ENCODE peak calls at places on chromosomes 1 and 21, in four cellular contexts. One of them, this sample, is unnamed.
A peak's percentile ranks its signal among the peaks of the same experiment; 100 is the strongest.

GRCh38 chr1:218383681-218384080 is 38.5 kb downstream of the TGFB2 start:
- DNase-seq in dorsolateral prefrontal cortex: no peak
- DNase-seq in breast epithelium: no peak
- DNase-seq in cardiac muscle cell: peak; percentile 84
- DNase-seq in this sample: no peak

GRCh38 chr1:36323636-36324321 is at the start of gene EVA1B:
- DNase-seq in dorsolateral prefrontal cortex: no peak
- DNase-seq in cardiac muscle cell: peak; percentile 93
- DNase-seq in breast epithelium: peak; percentile 65
- DNase-seq in this sample: peak; percentile 65

GRCh38 chr1:18556364-18556763 is 74.3 kb upstream of the PAX7 start:
- DNase-seq in dorsolateral prefrontal cortex: no peak
- DNase-seq in breast epithelium: no peak
- DNase-seq in cardiac muscle cell: peak; percentile 37
- DNase-seq in this sample: no peak

GRCh38 chr1:19735419-19736127 is 64.1 kb downstream of the TMCO4 start:
- DNase-seq in cardiac muscle cell: peak; percentile 92
- DNase-seq in breast epithelium: no peak
- DNase-seq in dorsolateral prefrontal cortex: peak; percentile 48
- DNase-seq in this sample: no peak

GRCh38 chr21:45228171-45228641 is 59.5 kb downstream of the POFUT2 start:
- DNase-seq in cardiac muscle cell: peak; percentile 94
- DNase-seq in breast epithelium: peak; percentile 49
- DNase-seq in dorsolateral prefrontal cortex: peak; percentile 60
- DNase-seq in this sample: no peak

GRCh38 chr1:209746469-209747269 is 9.2 kb upstream of the TRAF3IP3 start:
- DNase-seq in dorsolateral prefrontal cortex: no peak
- DNase-seq in cardiac muscle cell: peak; percentile 9
- DNase-seq in breast epithelium: no peak
- DNase-seq in this sample: no peak

GRCh38 chr1:5601516-5601915 is 390.7 kb downstream of the NPHP4 start:
- DNase-seq in cardiac muscle cell: no peak
- DNase-seq in dorsolateral prefrontal cortex: no peak
- DNase-seq in breast epithelium: no peak
- DNase-seq in this sample: no peak

GRCh38 chr1:156220226-156220625 is 7.4 kb downstream of the PMF1 start:
- DNase-seq in cardiac muscle cell: no peak
- DNase-seq in breast epithelium: no peak
- DNase-seq in dorsolateral prefrontal cortex: no peak
- DNase-seq in this sample: no peak

GRCh38 chr1:230167419-230167852 is 100.4 kb downstream of the GALNT2 start:
- DNase-seq in cardiac muscle cell: peak; percentile 64
- DNase-seq in breast epithelium: no peak
- DNase-seq in dorsolateral prefrontal cortex: no peak
- DNase-seq in this sample: peak; percentile 73

GRCh38 chr1:196393742-196394141 is 214.5 kb downstream of the KCNT2 start:
- DNase-seq in breast epithelium: no peak
- DNase-seq in cardiac muscle cell: peak; percentile 79
- DNase-seq in dorsolateral prefrontal cortex: peak; percentile 4
- DNase-seq in this sample: no peak

GRCh38 chr1:233867028-233867427 is 37.4 kb upstream of the SLC35F3 start:
- DNase-seq in breast epithelium: no peak
- DNase-seq in cardiac muscle cell: no peak
- DNase-seq in dorsolateral prefrontal cortex: no peak
- DNase-seq in this sample: no peak

GRCh38 chr1:211829343-211830054 is 1.1 kb downstream of the LPGAT1 start:
- DNase-seq in breast epithelium: no peak
- DNase-seq in dorsolateral prefrontal cortex: peak; percentile 21
- DNase-seq in cardiac muscle cell: peak; percentile 17
- DNase-seq in this sample: peak; percentile 68

GRCh38 chr1:156257711-156258110 is 9.9 kb upstream of the PAQR6 start:
- DNase-seq in breast epithelium: no peak
- DNase-seq in cardiac muscle cell: no peak
- DNase-seq in dorsolateral prefrontal cortex: no peak
- DNase-seq in this sample: no peak

GRCh38 chr1:6016191-6016865 is 24.1 kb upstream of the NPHP4 start:
- DNase-seq in breast epithelium: no peak
- DNase-seq in dorsolateral prefrontal cortex: no peak
- DNase-seq in cardiac muscle cell: peak; percentile 47
- DNase-seq in this sample: no peak

GRCh38 chr1:175307160-175307559 is 114.6 kb upstream of the KIAA0040 start:
- DNase-seq in cardiac muscle cell: no peak
- DNase-seq in breast epithelium: no peak
- DNase-seq in dorsolateral prefrontal cortex: no peak
- DNase-seq in this sample: no peak

GRCh38 chr1:55107989-55108388 is 68.6 kb downstream of the PCSK9 start:
- DNase-seq in breast epithelium: no peak
- DNase-seq in dorsolateral prefrontal cortex: no peak
- DNase-seq in cardiac muscle cell: no peak
- DNase-seq in this sample: no peak

GRCh38 chr1:237503292-237503691 is 387.4 kb downstream of the ZP4 start:
- DNase-seq in dorsolateral prefrontal cortex: no peak
- DNase-seq in breast epithelium: no peak
- DNase-seq in cardiac muscle cell: no peak
- DNase-seq in this sample: no peak

GRCh38 chr1:174158767-174159252 is 510 bp upstream of the RABGAP1L start:
- DNase-seq in cardiac muscle cell: no peak
- DNase-seq in dorsolateral prefrontal cortex: no peak
- DNase-seq in breast epithelium: no peak
- DNase-seq in this sample: no peak

GRCh38 chr1:191022856-191023255 is 545.2 kb upstream of the BRINP3 start:
- DNase-seq in cardiac muscle cell: peak; percentile 61
- DNase-seq in breast epithelium: no peak
- DNase-seq in dorsolateral prefrontal cortex: no peak
- DNase-seq in this sample: no peak

GRCh38 chr1:242579528-242580235 is 55.2 kb upstream of the PLD5 start:
- DNase-seq in breast epithelium: no peak
- DNase-seq in cardiac muscle cell: no peak
- DNase-seq in dorsolateral prefrontal cortex: no peak
- DNase-seq in this sample: no peak

GRCh38 chr1:89547563-89548485 is 23.2 kb downstream of the LRRC8B start:
- DNase-seq in cardiac muscle cell: peak; percentile 72
- DNase-seq in breast epithelium: no peak
- DNase-seq in dorsolateral prefrontal cortex: no peak
- DNase-seq in this sample: no peak

GRCh38 chr1:40651138-40651857 is 14.2 kb downstream of the RIMS3 start:
- DNase-seq in dorsolateral prefrontal cortex: peak; percentile 56
- DNase-seq in cardiac muscle cell: no peak
- DNase-seq in breast epithelium: no peak
- DNase-seq in this sample: peak; percentile 41

GRCh38 chr1:204924013-204924759 is 53.5 kb downstream of the NFASC start:
- DNase-seq in cardiac muscle cell: no peak
- DNase-seq in dorsolateral prefrontal cortex: no peak
- DNase-seq in breast epithelium: no peak
- DNase-seq in this sample: peak; percentile 91

GRCh38 chr1:235050911-235051360 is 77.7 kb downstream of the TOMM20 start:
- DNase-seq in cardiac muscle cell: peak; percentile 84
- DNase-seq in dorsolateral prefrontal cortex: no peak
- DNase-seq in breast epithelium: no peak
- DNase-seq in this sample: no peak

GRCh38 chr1:25907473-25908058 is 1.3 kb upstream of the STMN1 start:
- DNase-seq in dorsolateral prefrontal cortex: no peak
- DNase-seq in breast epithelium: no peak
- DNase-seq in cardiac muscle cell: no peak
- DNase-seq in this sample: no peak

GRCh38 chr1:167909691-167910180 is 4.2 kb downstream of the ADCY10 start:
- DNase-seq in dorsolateral prefrontal cortex: no peak
- DNase-seq in cardiac muscle cell: no peak
- DNase-seq in breast epithelium: no peak
- DNase-seq in this sample: no peak

GRCh38 chr1:247468746-247469145 is 10.8 kb upstream of the OR2B11 start:
- DNase-seq in breast epithelium: no peak
- DNase-seq in cardiac muscle cell: no peak
- DNase-seq in dorsolateral prefrontal cortex: no peak
- DNase-seq in this sample: no peak

GRCh38 chr21:32414579-32415358 is 2.3 kb downstream of the EVA1C start:
- DNase-seq in dorsolateral prefrontal cortex: peak; percentile 20
- DNase-seq in cardiac muscle cell: peak; percentile 55
- DNase-seq in breast epithelium: no peak
- DNase-seq in this sample: no peak

GRCh38 chr21:45264919-45265515 is 22.7 kb downstream of the POFUT2 start:
- DNase-seq in cardiac muscle cell: no peak
- DNase-seq in dorsolateral prefrontal cortex: no peak
- DNase-seq in breast epithelium: peak; percentile 13
- DNase-seq in this sample: peak; percentile 3

GRCh38 chr1:212213754-212214153 is 71.5 kb upstream of the PPP2R5A start:
- DNase-seq in dorsolateral prefrontal cortex: no peak
- DNase-seq in cardiac muscle cell: peak; percentile 32
- DNase-seq in breast epithelium: no peak
- DNase-seq in this sample: no peak

GRCh38 chr21:15826908-15827601 is 97.3 kb downstream of the USP25 start:
- DNase-seq in breast epithelium: no peak
- DNase-seq in dorsolateral prefrontal cortex: peak; percentile 11
- DNase-seq in cardiac muscle cell: no peak
- DNase-seq in this sample: no peak

GRCh38 chr1:183887826-183888819 is 83.2 kb downstream of the RGL1 start:
- DNase-seq in dorsolateral prefrontal cortex: no peak
- DNase-seq in cardiac muscle cell: no peak
- DNase-seq in breast epithelium: no peak
- DNase-seq in this sample: no peak

GRCh38 chr1:29753771-29754607 is 517.7 kb downstream of the PTPRU start:
- DNase-seq in dorsolateral prefrontal cortex: no peak
- DNase-seq in breast epithelium: peak; percentile 10
- DNase-seq in cardiac muscle cell: no peak
- DNase-seq in this sample: peak; percentile 73

GRCh38 chr1:209048961-209049669 is 534.4 kb upstream of the CAMK1G start:
- DNase-seq in dorsolateral prefrontal cortex: no peak
- DNase-seq in breast epithelium: no peak
- DNase-seq in cardiac muscle cell: peak; percentile 5
- DNase-seq in this sample: no peak

GRCh38 chr1:183103141-183103540 is 79.9 kb downstream of the LAMC1 start:
- DNase-seq in dorsolateral prefrontal cortex: no peak
- DNase-seq in breast epithelium: no peak
- DNase-seq in cardiac muscle cell: no peak
- DNase-seq in this sample: no peak

DNA sequence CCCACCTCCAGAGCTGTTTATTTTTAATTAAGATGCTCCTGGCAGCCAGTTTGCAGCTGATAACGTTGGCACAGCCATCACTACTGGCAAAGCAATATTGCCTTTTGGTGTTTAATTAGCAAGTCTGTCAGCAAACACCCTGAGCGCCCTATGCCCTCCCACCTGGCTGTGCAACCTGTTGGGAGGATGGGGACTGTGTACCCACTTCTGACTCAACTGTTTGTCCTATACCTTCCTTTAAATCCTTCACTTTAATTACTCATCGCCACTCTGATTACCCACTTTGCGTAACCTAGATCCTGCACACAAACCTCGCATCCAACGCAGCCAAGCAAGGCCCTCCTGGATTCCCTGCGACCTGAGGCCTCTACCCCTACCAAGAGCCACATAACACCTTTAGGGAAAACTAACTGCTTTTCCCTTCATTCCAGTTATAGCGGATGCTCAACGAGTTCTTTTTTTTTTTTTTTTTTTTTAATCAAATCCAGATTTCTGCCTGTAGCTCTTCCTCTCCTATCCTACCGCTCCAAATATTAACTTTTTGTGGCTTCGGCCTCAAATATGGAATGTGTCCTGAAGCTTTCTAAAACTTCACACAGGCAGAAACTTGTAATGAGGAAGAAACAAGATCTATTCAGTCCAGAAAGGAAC is 67.0 kb downstream of the BCAR3 start:
- DNase-seq in breast epithelium: no peak
- DNase-seq in dorsolateral prefrontal cortex: no peak
- DNase-seq in cardiac muscle cell: no peak
- DNase-seq in this sample: no peak
- H3K27ac ChIP-seq in breast epithelium: peak overlapping the region; percentile 90
- H3K27ac ChIP-seq in dorsolateral prefrontal cortex: no peak overlapping the region
- H3K27ac ChIP-seq in cardiac muscle cell: no peak overlapping the region
- H3K27ac ChIP-seq in this sample: no peak overlapping the region

GRCh38 chr1:15123298-15123697 is 30.2 kb upstream of the TMEM51 start:
- DNase-seq in dorsolateral prefrontal cortex: no peak
- DNase-seq in cardiac muscle cell: no peak
- DNase-seq in breast epithelium: no peak
- DNase-seq in this sample: peak; percentile 64
- H3K27me3 ChIP-seq in dorsolateral prefrontal cortex: no peaks in the 10 kb centered on the region
- H3K27me3 ChIP-seq in cardiac muscle cell: no peaks in the 10 kb centered on the region
- H3K27me3 ChIP-seq in breast epithelium: no peaks in the 10 kb centered on the region
- H3K27me3 ChIP-seq in this sample: no peaks in the 10 kb centered on the region

GRCh38 chr1:198913667-198914066 is 274.8 kb downstream of the PTPRC start:
- DNase-seq in breast epithelium: no peak
- DNase-seq in dorsolateral prefrontal cortex: no peak
- DNase-seq in cardiac muscle cell: peak; percentile 82
- DNase-seq in this sample: no peak
- H3K27ac ChIP-seq in breast epithelium: no peak overlapping the region
- H3K27ac ChIP-seq in dorsolateral prefrontal cortex: no peak overlapping the region
- H3K27ac ChIP-seq in cardiac muscle cell: no peak overlapping the region
- H3K27ac ChIP-seq in this sample: no peak overlapping the region

GRCh38 chr1:23517581-23517980 is 13.5 kb downstream of the E2F2 start:
- DNase-seq in cardiac muscle cell: no peak
- DNase-seq in dorsolateral prefrontal cortex: no peak
- DNase-seq in breast epithelium: no peak
- DNase-seq in this sample: no peak
- H3K27me3 ChIP-seq in cardiac muscle cell: no peaks in the 10 kb centered on the region
- H3K27me3 ChIP-seq in dorsolateral prefrontal cortex: no peaks in the 10 kb centered on the region
- H3K27me3 ChIP-seq in breast epithelium: no peaks in the 10 kb centered on the region
- H3K27me3 ChIP-seq in this sample: no peaks in the 10 kb centered on the region

GRCh38 chr1:83554174-83554573 is 444.8 kb downstream of the TTLL7 start:
- DNase-seq in cardiac muscle cell: no peak
- DNase-seq in dorsolateral prefrontal cortex: no peak
- DNase-seq in breast epithelium: no peak
- DNase-seq in this sample: no peak
- H3K27ac ChIP-seq in cardiac muscle cell: no peak overlapping the region
- H3K27ac ChIP-seq in dorsolateral prefrontal cortex: no peak overlapping the region
- H3K27ac ChIP-seq in breast epithelium: no peak overlapping the region
- H3K27ac ChIP-seq in this sample: no peak overlapping the region

GRCh38 chr1:201696217-201696761 is 132.7 kb upstream of the IPO9 start:
- DNase-seq in dorsolateral prefrontal cortex: peak; percentile 76
- DNase-seq in breast epithelium: peak; percentile 96
- DNase-seq in cardiac muscle cell: peak; percentile 93
- DNase-seq in this sample: peak; percentile 66

GRCh38 chr1:201695607-201696006 is 133.3 kb upstream of the IPO9 start:
- DNase-seq in breast epithelium: no peak
- DNase-seq in dorsolateral prefrontal cortex: no peak
- DNase-seq in cardiac muscle cell: no peak
- DNase-seq in this sample: no peak

GRCh38 chr1:201694615-201695335 is 134.2 kb upstream of the IPO9 start:
- DNase-seq in cardiac muscle cell: no peak
- DNase-seq in dorsolateral prefrontal cortex: no peak
- DNase-seq in breast epithelium: no peak
- DNase-seq in this sample: peak; percentile 55

GRCh38 chr1:201693887-201694614 is 134.9 kb upstream of the IPO9 start:
- DNase-seq in dorsolateral prefrontal cortex: peak; percentile 37
- DNase-seq in breast epithelium: no peak
- DNase-seq in cardiac muscle cell: no peak
- DNase-seq in this sample: peak; percentile 61

GRCh38 chr1:201697174-201697573 is 131.8 kb upstream of the IPO9 start:
- DNase-seq in dorsolateral prefrontal cortex: no peak
- DNase-seq in cardiac muscle cell: no peak
- DNase-seq in breast epithelium: no peak
- DNase-seq in this sample: peak; percentile 70
- H3K27me3 ChIP-seq in dorsolateral prefrontal cortex: no peaks in the 10 kb centered on the region
- H3K27me3 ChIP-seq in cardiac muscle cell: no peaks in the 10 kb centered on the region
- H3K27me3 ChIP-seq in breast epithelium: no peaks in the 10 kb centered on the region
- H3K27me3 ChIP-seq in this sample: no peaks in the 10 kb centered on the region

This sample was measured in WERI-Rb-1.